ENCODE peak calls at places on chromosomes 2 and 18, in six cellular contexts. B, C, U, L, I and V are unnamed samples.

GRCh38 chr2:70676301-70677035 is 91.5 kb downstream of the ADD2 start:
- DNase-seq in C (no peak), U (no peak), I (no peak), L (no peak), B (no peak), V (no peak)

GRCh38 chr2:182952741-182953450 is 85.4 kb downstream of the NCKAP1 start:
- DNase-seq in L (peak), U (no peak), B (no peak), I (no peak), C (peak), V (no peak)

GRCh38 chr18:8139127-8139591 is 470.1 kb upstream of the RAB12 start:
- DNase-seq in C (no peak), U (no peak), I (no peak), L (no peak), B (no peak), V (no peak)

GRCh38 chr2:70094978-70095832 is 7.9 kb downstream of the PCBP1 start:
- DNase-seq in C (peak), I (no peak), L (peak), U (peak), B (no peak), V (no peak)

GRCh38 chr2:111117666-111118454 is 2.9 kb upstream of the BCL2L11 start:
- DNase-seq in L (peak), U (peak), B (peak), I (no peak), C (peak), V (peak)

GRCh38 chr2:23385748-23386421 is 906 bp downstream of the KLHL29 start:
- DNase-seq in L (no peak), C (peak), B (peak), I (no peak), U (peak), V (peak)

GRCh38 chr18:55484773-55485172 is 103.2 kb downstream of the TCF4 start:
- DNase-seq in I (no peak), C (no peak), U (no peak), L (no peak), B (no peak), V (no peak)

GRCh38 chr2:52144588-52144987 is 1112.7 kb upstream of the NRXN1 start:
- DNase-seq in C (no peak), B (peak), I (no peak), L (no peak), U (no peak), V (no peak)

GRCh38 chr2:41194235-41194634 is 742.3 kb upstream of the SLC8A1 start:
- DNase-seq in L (no peak), B (no peak), U (no peak), C (no peak), I (peak), V (no peak)

GRCh38 chr18:72107647-72108046 is 436.5 kb downstream of the CBLN2 start:
- DNase-seq in I (no peak), L (no peak), B (peak), U (no peak), C (peak), V (no peak)

GRCh38 chr2:50178050-50178449 is 853.9 kb downstream of the NRXN1 start:
- DNase-seq in C (no peak), L (no peak), I (no peak), B (no peak), U (no peak), V (no peak)

GRCh38 chr2:44459754-44460153 is 98.0 kb downstream of the CAMKMT start:
- DNase-seq in I (no peak), U (no peak), L (no peak), C (no peak), B (no peak), V (no peak)

GRCh38 chr2:233098615-233099014 is 38.5 kb downstream of the INPP5D start:
- DNase-seq in B (peak), I (no peak), C (no peak), U (no peak), L (no peak), V (peak)

GRCh38 chr2:149129433-149129832 is 90.9 kb downstream of the LYPD6B start:
- DNase-seq in B (no peak), I (peak), L (peak), C (no peak), U (no peak), V (no peak)

GRCh38 chr18:13502585-13502984 is 223.8 kb downstream of the FAM210A start:
- DNase-seq in B (no peak), C (no peak), U (no peak), I (no peak), L (no peak), V (no peak)

GRCh38 chr2:68561372-68561771 is 82.0 kb upstream of the PROKR1 start:
- DNase-seq in L (peak), C (no peak), I (no peak), B (no peak), U (no peak), V (no peak)

GRCh38 chr2:43279317-43279840 is 53.0 kb upstream of the ZFP36L2 start:
- DNase-seq in I (no peak), L (no peak), U (no peak), B (no peak), C (no peak), V (no peak)

GRCh38 chr2:64225491-64225890 is 81.3 kb upstream of the PELI1 start:
- DNase-seq in U (no peak), B (no peak), C (peak), L (peak), I (no peak), V (no peak)

GRCh38 chr2:158211516-158211915 is 109.8 kb downstream of the UPP2 start:
- DNase-seq in B (no peak), I (no peak), C (peak), L (peak), U (no peak), V (no peak)

GRCh38 chr18:72544092-72544886 is at the start of gene CBLN2:
- DNase-seq in L (peak), U (peak), C (peak), B (peak), I (peak), V (peak)

GRCh38 chr2:61720911-61721310 is 132.9 kb downstream of the FAM161A start:
- DNase-seq in U (no peak), B (no peak), I (no peak), C (no peak), L (peak), V (no peak)

GRCh38 chr2:71526131-71526530 is 72.8 kb downstream of the DYSF start:
- DNase-seq in B (peak), C (no peak), U (no peak), L (no peak), I (no peak), V (no peak)

GRCh38 chr2:12547771-12548170 is 169.0 kb upstream of the TRIB2 start:
- DNase-seq in L (no peak), B (peak), I (no peak), C (no peak), U (no peak), V (no peak)

GRCh38 chr18:36758001-36758400 is 70.8 kb downstream of the TPGS2 start:
- DNase-seq in L (no peak), I (no peak), C (no peak), B (no peak), U (no peak), V (no peak)

GRCh38 chr2:42327125-42327524 is 33.9 kb downstream of the COX7A2L start:
- DNase-seq in C (no peak), B (no peak), U (no peak), I (no peak), L (peak), V (no peak)

GRCh38 chr18:9091066-9091476 is 11.4 kb upstream of the NDUFV2 start:
- DNase-seq in I (no peak), C (no peak), B (no peak), L (no peak), U (no peak), V (no peak)

GRCh38 chr2:32479224-32479623 is 122.4 kb downstream of the BIRC6 start:
- DNase-seq in U (no peak), I (no peak), L (no peak), B (no peak), C (peak), V (no peak)

GRCh38 chr18:23964282-23965238 is 50.0 kb upstream of the TTC39C start:
- DNase-seq in L (peak), B (no peak), I (no peak), U (no peak), C (no peak), V (no peak)

GRCh38 chr2:207819839-207820784 is 50.4 kb upstream of the FZD5 start:
- DNase-seq in B (no peak), U (no peak), C (no peak), L (peak), I (no peak), V (no peak)

GRCh38 chr2:149037851-149038250 is 648 bp upstream of the LYPD6B start:
- DNase-seq in C (peak), L (peak), B (peak), U (no peak), I (no peak), V (no peak)

GRCh38 chr2:112488201-112488600 is 6.2 kb downstream of the TTL start:
- DNase-seq in C (no peak), L (no peak), B (no peak), I (no peak), U (no peak), V (no peak)

GRCh38 chr2:12338946-12339697 is 377.6 kb upstream of the TRIB2 start:
- DNase-seq in U (no peak), C (no peak), L (no peak), I (no peak), B (no peak), V (no peak)

GRCh38 chr18:34643982-34644381 is 66.1 kb upstream of the DTNA start:
- DNase-seq in I (no peak), C (peak), L (no peak), U (no peak), B (no peak), V (no peak)

DNA sequence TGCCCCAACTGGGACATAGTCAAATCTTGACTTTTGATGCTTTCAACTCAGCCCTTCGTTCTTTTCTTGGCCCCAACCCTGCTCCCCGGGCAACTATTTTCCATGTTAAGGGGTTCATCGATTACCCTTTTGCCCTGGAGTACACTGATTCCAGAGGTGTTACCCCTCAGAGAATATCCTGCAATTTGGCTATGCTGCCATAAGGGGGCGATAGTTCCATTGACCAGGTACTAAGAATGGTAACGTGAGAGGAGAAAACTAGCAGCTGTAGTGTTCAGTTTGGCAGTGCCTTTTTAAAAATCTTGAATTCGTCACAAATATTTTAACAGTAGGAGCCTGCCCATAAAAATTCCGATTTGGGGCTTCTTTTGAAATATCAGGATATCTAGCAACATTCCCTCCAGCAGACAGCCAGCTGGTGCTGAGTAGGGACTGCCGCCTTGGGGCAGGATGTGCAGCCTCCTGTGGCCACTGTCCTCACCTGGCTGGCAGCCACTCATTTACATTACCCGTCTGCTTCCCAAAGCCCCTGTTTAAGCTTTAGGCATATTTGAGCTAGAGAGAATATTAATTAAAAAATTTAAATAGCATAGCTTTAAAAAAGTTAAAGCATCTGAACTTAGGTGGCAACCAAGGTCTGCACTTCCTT is 146.3 kb upstream of the SKOR2 start:
- DNase-seq in L (no peak), B (peak), U (peak), I (no peak), C (no peak), V (peak)
- TF ChIP-seq CTCF in L (no peak), B (peak), U (peak), I (peak), C (no peak), V (peak)

GRCh38 chr2:125512313-125512712 is 1143.6 kb upstream of the GYPC start:
- DNase-seq in C (no peak), L (no peak), U (no peak), I (no peak), B (no peak), V (no peak)

GRCh38 chr2:125516496-125517109 is 1139.4 kb upstream of the GYPC start:
- DNase-seq in L (peak), B (peak), I (no peak), U (peak), C (peak), V (peak)
- TF ChIP-seq CTCF in L (peak), B (peak), I (peak), U (peak), C (no peak), V (peak)

GRCh38 chr2:59302683-59303082 is 1061.6 kb upstream of the FANCL start:
- DNase-seq in I (no peak), L (no peak), C (no peak), B (no peak), U (no peak), V (no peak)

GRCh38 chr2:59303272-59303671 is 1062.1 kb upstream of the FANCL start:
- DNase-seq in B (no peak), I (no peak), C (no peak), U (no peak), L (no peak), V (no peak)

GRCh38 chr2:59297829-59298228 is 1056.7 kb upstream of the FANCL start:
- DNase-seq in B (no peak), C (no peak), U (no peak), L (peak), I (no peak), V (no peak)

GRCh38 chr2:59296279-59296678 is 1055.2 kb upstream of the FANCL start:
- DNase-seq in C (no peak), U (no peak), B (no peak), L (peak), I (no peak), V (no peak)

DNA sequence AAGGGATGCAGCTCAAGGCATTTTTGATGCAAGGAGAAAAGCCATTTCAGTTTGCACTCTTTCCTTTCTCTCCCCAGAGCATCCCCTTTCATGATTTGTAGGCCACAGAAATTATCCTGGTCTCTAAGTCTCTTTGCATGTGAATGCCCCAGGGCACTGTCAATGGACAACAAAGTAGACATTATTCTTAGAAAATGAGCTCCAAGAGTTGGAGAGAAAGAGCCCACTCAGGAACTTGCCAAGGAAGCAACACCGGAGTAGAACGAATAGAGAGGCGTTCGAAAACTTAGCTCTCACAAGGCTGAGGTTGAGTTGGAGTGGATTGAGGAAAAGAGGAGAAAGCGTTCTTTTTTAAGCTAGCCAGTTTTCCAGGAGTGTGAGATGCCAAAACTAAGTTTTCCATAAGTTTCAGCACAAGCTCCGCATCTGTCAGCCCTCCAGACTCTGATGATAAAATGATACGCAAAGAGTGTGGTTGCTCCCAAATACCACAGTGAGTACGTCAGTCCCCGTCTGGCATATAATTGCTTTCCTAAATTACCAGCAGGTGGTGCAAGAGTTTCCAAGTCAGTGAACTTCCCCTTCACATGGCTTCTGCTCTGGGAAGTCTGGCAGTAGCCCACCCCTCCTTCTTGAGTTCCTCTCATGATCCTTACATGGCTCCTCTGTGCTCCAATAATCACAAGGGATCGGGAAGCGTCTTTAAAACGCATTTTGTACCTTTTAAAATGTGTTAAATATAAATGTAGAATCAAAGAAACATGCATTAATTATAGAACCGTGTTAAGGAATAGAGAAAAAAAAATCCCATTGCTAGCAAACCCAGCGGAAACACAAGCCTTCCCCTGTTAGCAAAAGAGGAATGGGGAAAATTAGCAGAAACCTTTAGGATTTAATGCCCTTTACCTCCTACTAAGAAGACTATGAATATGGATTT is 1060.6 kb upstream of the FANCL start:
- DNase-seq in I (peak), C (no peak), L (peak), B (peak), U (peak), V (peak)
- TF ChIP-seq CTCF in I (peak), C (peak), L (peak), B (peak), U (peak), V (peak)

GRCh38 chr2:174635015-174635593 is 37.5 kb upstream of the WIPF1 start:
- DNase-seq in L (no peak), B (no peak), U (no peak), C (no peak), I (no peak), V (no peak)

GRCh38 chr2:174631009-174631981 is 33.7 kb upstream of the WIPF1 start:
- DNase-seq in B (no peak), L (no peak), I (no peak), C (peak), U (no peak), V (no peak)

GRCh38 chr2:174634130-174635014 is 36.8 kb upstream of the WIPF1 start:
- DNase-seq in L (no peak), C (no peak), U (peak), B (no peak), I (no peak), V (no peak)

GRCh38 chr2:174633621-174633927 is 36.0 kb upstream of the WIPF1 start:
- DNase-seq in C (no peak), L (no peak), I (no peak), U (no peak), B (no peak), V (peak)

DNA sequence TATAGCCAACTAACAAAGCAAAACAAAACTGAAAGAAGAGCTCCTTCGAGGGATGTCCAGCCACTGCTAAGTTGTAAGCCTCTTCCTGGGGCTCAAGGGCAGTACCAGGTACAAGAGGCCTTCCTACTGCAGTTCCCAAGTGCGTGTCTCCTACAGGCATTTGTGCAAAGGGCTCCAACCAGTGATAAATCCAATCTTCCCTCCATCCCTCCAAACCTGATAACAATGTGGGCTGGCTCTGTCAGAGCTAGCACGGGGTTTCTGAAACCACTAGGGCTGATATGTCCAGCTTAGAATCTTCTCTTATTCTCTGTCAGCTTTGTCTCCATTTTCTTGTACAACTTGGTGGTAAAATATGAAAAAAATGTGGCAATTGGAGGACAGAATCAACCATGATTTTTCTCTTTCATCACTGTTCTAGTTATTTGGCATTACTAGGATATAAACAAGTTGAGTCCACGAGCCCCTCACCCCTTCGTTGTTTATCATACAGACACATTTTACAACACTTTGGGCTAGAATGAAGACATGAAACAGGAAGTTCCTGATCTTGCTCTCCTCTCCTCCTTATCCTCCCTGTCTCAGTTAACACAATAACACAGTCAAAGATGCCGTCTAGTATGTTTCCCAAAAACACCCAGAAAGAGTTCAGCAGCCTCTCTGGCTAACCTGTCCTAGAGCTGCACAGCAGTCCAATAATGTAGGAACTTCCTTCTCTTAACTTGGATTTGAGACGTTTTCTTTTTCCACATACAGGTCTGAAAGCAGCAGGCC is 35.4 kb upstream of the WIPF1 start:
- DNase-seq in U (no peak), B (no peak), L (no peak), C (peak), I (no peak), V (no peak)
- TF ChIP-seq CTCF in U (peak), B (no peak), L (no peak), C (no peak), I (no peak), V (no peak)

GRCh38 chr18:50143891-50144290 is 51.1 kb downstream of the MYO5B start:
- DNase-seq in I (no peak), L (peak), B (no peak), C (no peak), U (no peak), V (no peak)

GRCh38 chr18:50142441-50143120 is 52.4 kb downstream of the MYO5B start:
- DNase-seq in L (peak), C (no peak), I (no peak), B (no peak), U (no peak), V (no peak)

GRCh38 chr18:50144535-50144934 is 50.4 kb downstream of the MYO5B start:
- DNase-seq in B (no peak), L (no peak), I (no peak), U (no peak), C (no peak), V (no peak)

GRCh38 chr18:50138181-50139064 is 56.5 kb downstream of the MYO5B start:
- DNase-seq in I (no peak), L (no peak), C (no peak), U (no peak), B (no peak), V (no peak)

GRCh38 chr18:50143295-50143694 is 51.7 kb downstream of the MYO5B start:
- DNase-seq in U (no peak), L (no peak), I (no peak), C (no peak), B (no peak), V (no peak)
- TF ChIP-seq CTCF in U (no peak), L (no peak), I (no peak), C (no peak), B (no peak), V (no peak)

GRCh38 chr2:27624943-27625342 is 3.9 kb downstream of the CCDC121 start:
- DNase-seq in L (no peak), C (no peak), U (no peak), I (no peak), B (no peak), V (no peak)

GRCh38 chr2:27622921-27623384 is 5.9 kb downstream of the CCDC121 start:
- DNase-seq in B (no peak), U (no peak), L (peak), I (no peak), C (peak), V (no peak)

GRCh38 chr2:27621524-27621923 is 7.3 kb downstream of the CCDC121 start:
- DNase-seq in U (no peak), L (no peak), C (no peak), I (no peak), B (no peak), V (no peak)
- TF ChIP-seq CTCF in U (no peak), L (no peak), C (peak), I (no peak), B (no peak), V (no peak)